ENCODE peak calls at places on chromosomes 4 and X, in nine cellular contexts. X is mammary epithelial cell, F is A549, P is breast epithelium, A is thoracic aorta, M is lower lobe of right lung, C is neural progenitor cell, J is transverse colon, W is PC-3. N is an unnamed sample.
A peak's percentile ranks its signal among the peaks of the same experiment; 100 is the strongest.

GRCh38 chr4:8364141-8364540 is 76.4 kb downstream of the ACOX3 start:
- DNase-seq in X (no peak), W (peak; percentile 10), C (no peak), A (no peak), J (no peak), F (no peak), M (no peak), P (no peak), N (no peak)

GRCh38 chr4:132218406-132218805 is 930.7 kb upstream of the PCDH10 start:
- DNase-seq in X (peak; percentile 29), A (no peak), W (peak; percentile 25), C (no peak), P (no peak), F (no peak), J (no peak), M (no peak), N (no peak)

GRCh38 chrX:16560173-16560572 is 89.8 kb upstream of the S100G start:
- DNase-seq in F (no peak), J (no peak), P (no peak), X (no peak), W (no peak), C (no peak), A (no peak), M (no peak), N (no peak)

GRCh38 chrX:20116087-20116574 is 576 bp downstream of the MAP7D2 start:
- DNase-seq in X (no peak), W (no peak), F (peak; percentile 11), P (no peak), J (no peak), A (no peak), M (no peak), C (peak; percentile 38), N (no peak)

GRCh38 chr4:77044458-77045124 is 31.2 kb downstream of the CCNI start:
- DNase-seq in C (peak; percentile 28), F (peak; percentile 8), A (no peak), P (no peak), W (peak; percentile 74), J (no peak), M (no peak), X (peak; percentile 39), N (no peak)

GRCh38 chrX:69133561-69134542 is 31.4 kb downstream of the PJA1 start:
- DNase-seq in W (peak; percentile 79), P (no peak), J (no peak), X (peak; percentile 61), F (peak; percentile 78), C (peak; percentile 75), M (no peak), A (no peak), N (no peak)

GRCh38 chrX:38754102-38754790 is 47.0 kb upstream of the MID1IP1 start:
- DNase-seq in P (no peak), F (peak; percentile 64), J (no peak), W (peak; percentile 68), A (no peak), C (peak; percentile 46), X (peak; percentile 35), M (no peak), N (no peak)

GRCh38 chrX:153606503-153606902 is 7.6 kb upstream of the CCNQ start:
- DNase-seq in P (no peak), W (no peak), C (no peak), A (no peak), X (no peak), J (no peak), F (no peak), M (no peak), N (no peak)

GRCh38 chrX:134443461-134443860 is 16.5 kb upstream of the HPRT1 start:
- DNase-seq in M (no peak), A (no peak), F (no peak), J (no peak), W (no peak), X (no peak), P (no peak), C (no peak), N (no peak)

GRCh38 chrX:154368630-154369452 is 5.6 kb downstream of the FLNA start:
- DNase-seq in J (peak; percentile 75), M (peak; percentile 89), A (peak; percentile 67), P (no peak), F (peak; percentile 87), W (peak; percentile 95), X (peak; percentile 95), C (peak; percentile 27), N (peak; percentile 89)

GRCh38 chr4:152258391-152258790 is 277.5 kb downstream of the FBXW7 start:
- DNase-seq in J (no peak), M (no peak), X (no peak), A (no peak), P (no peak), F (no peak), C (no peak), W (no peak), N (no peak)

GRCh38 chrX:10665681-10666080 is 45.3 kb upstream of the MID1 start:
- DNase-seq in J (no peak), F (no peak), X (no peak), C (no peak), A (no peak), P (no peak), M (no peak), W (no peak), N (no peak)

GRCh38 chr4:151541438-151542071 is 132.6 kb downstream of the FHIP1A start:
- DNase-seq in X (peak; percentile 98), J (no peak), W (peak; percentile 82), C (peak; percentile 26), P (no peak), F (peak; percentile 11), A (no peak), M (no peak), N (no peak)

GRCh38 chr4:112514449-112515277 is 1.3 kb downstream of the NEUROG2 start:
- DNase-seq in W (no peak), F (peak; percentile 21), C (peak; percentile 64), X (no peak), J (no peak), A (no peak), P (no peak), M (no peak), N (no peak)

GRCh38 chr4:186030795-186031194 is 38.2 kb upstream of the TLR3 start:
- DNase-seq in J (no peak), C (no peak), X (no peak), M (no peak), W (no peak), F (no peak), P (no peak), A (no peak), N (no peak)

GRCh38 chr4:186033027-186033426 is 35.9 kb upstream of the TLR3 start:
- DNase-seq in A (no peak), J (no peak), X (no peak), P (no peak), F (no peak), C (no peak), W (no peak), M (no peak), N (no peak)

GRCh38 chr4:186032259-186032658 is 36.7 kb upstream of the TLR3 start:
- DNase-seq in C (no peak), X (no peak), A (no peak), F (peak; percentile 17), W (peak; percentile 12), M (no peak), J (no peak), P (no peak), N (no peak)

GRCh38 chr4:186027405-186027804 is 41.6 kb upstream of the TLR3 start:
- DNase-seq in J (peak; percentile 54), M (no peak), C (no peak), W (no peak), F (no peak), X (peak; percentile 70), P (no peak), A (no peak), N (no peak)

GRCh38 chr4:186029731-186030421 is 39.1 kb upstream of the TLR3 start:
- DNase-seq in A (peak; percentile 54), J (peak; percentile 38), X (no peak), P (peak; percentile 58), F (no peak), M (peak; percentile 67), C (peak; percentile 90), W (no peak), N (no peak)
- H3K9me3 ChIP-seq in A (no peaks in the 10 kb centered on the region), J (no peaks in the 10 kb centered on the region), X (peaks cover 9% of the 10 kb centered on the region), P (no peaks in the 10 kb centered on the region), F (no peaks in the 10 kb centered on the region), M (no peaks in the 10 kb centered on the region), C (no peaks in the 10 kb centered on the region), W (peaks cover 2% of the 10 kb centered on the region), N (no peaks in the 10 kb centered on the region)

DNA sequence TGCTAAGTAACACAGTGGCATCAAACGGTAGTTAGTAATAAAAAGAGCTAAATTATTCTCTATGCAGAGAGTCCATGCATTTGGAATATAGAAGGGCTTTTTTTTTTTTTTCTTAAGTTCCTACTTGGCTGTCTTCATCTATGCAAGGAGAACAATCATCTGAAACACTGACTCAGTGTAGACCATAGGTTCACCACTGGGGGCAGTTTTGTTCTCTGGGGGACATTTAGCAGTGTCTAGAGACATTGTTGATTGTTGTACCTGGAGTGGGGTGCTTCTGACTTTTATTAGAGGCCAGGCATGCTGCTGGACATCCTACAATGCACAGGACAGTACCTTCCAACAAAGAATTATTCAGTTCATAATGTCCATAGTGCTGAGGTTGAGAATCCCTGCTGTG is 41.2 kb downstream of the TMA16 start:
- DNase-seq in J (no peak), W (no peak), C (no peak), X (no peak), M (no peak), P (no peak), F (no peak), A (no peak), N (no peak)
- TF ChIP-seq CTCF in J (no peak), W (no peak), C (peak; percentile 24), X (no peak), M (no peak), P (no peak), F (no peak), A (no peak), N (no peak)

GRCh38 chr4:24262084-24262483 is 322.3 kb downstream of the DHX15 start:
- DNase-seq in A (no peak), W (no peak), M (peak; percentile 50), J (no peak), C (no peak), X (no peak), F (no peak), P (no peak), N (no peak)

GRCh38 chr4:24256547-24256946 is 327.8 kb downstream of the DHX15 start:
- DNase-seq in C (no peak), X (no peak), M (no peak), P (no peak), F (no peak), A (no peak), W (no peak), J (no peak), N (no peak)

GRCh38 chr4:24262616-24263015 is 321.7 kb downstream of the DHX15 start:
- DNase-seq in P (no peak), J (no peak), F (no peak), M (no peak), X (no peak), A (no peak), W (no peak), C (peak; percentile 9), N (no peak)

GRCh38 chr4:24260133-24260532 is 324.2 kb downstream of the DHX15 start:
- DNase-seq in W (no peak), M (no peak), P (no peak), C (no peak), X (no peak), F (no peak), A (no peak), J (no peak), N (no peak)

GRCh38 chr4:24260922-24261581 is 323.3 kb downstream of the DHX15 start:
- DNase-seq in F (no peak), W (no peak), J (no peak), P (no peak), C (no peak), M (no peak), X (no peak), A (no peak), N (no peak)
- H3K9me3 ChIP-seq in F (no peaks in the 10 kb centered on the region), W (no peaks in the 10 kb centered on the region), J (no peaks in the 10 kb centered on the region), P (no peaks in the 10 kb centered on the region), C (no peaks in the 10 kb centered on the region), M (no peaks in the 10 kb centered on the region), X (no peaks in the 10 kb centered on the region), A (no peaks in the 10 kb centered on the region), N (no peaks in the 10 kb centered on the region)

GRCh38 chr4:28357985-28358384 is 1497.3 kb downstream of the STIM2 start:
- DNase-seq in P (no peak), W (peak; percentile 39), C (peak; percentile 42), X (peak; percentile 26), A (no peak), J (no peak), M (no peak), F (peak; percentile 7), N (no peak)
- TF ChIP-seq CTCF in P (no peak), W (peak; percentile 53), C (peak; percentile 52), X (peak; percentile 64), A (no peak), J (no peak), M (no peak), F (no peak), N (peak; percentile 83)

N was measured in RWPE2.